ENCODE peak calls at places on chromosomes 2 and 18, in six cellular contexts. One of them, this sample, is unnamed.

GRCh38 chr2:80050246-80050645 is 254.3 kb downstream of the LRRTM1 start:
- DNase-seq in T-helper 17 cell: no peak
- DNase-seq in left colon: no peak
- DNase-seq in tibial nerve: no peak
- DNase-seq in fibroblast of lung: no peak
- DNase-seq in M059J: no peak
- DNase-seq in this sample: no peak

GRCh38 chr2:65662654-65663432 is 230.4 kb upstream of the SPRED2 start:
- DNase-seq in fibroblast of lung: peak; percentile 98
- DNase-seq in T-helper 17 cell: no peak
- DNase-seq in M059J: peak; percentile 95
- DNase-seq in left colon: no peak
- DNase-seq in tibial nerve: no peak
- DNase-seq in this sample: no peak

GRCh38 chr2:14944562-14945346 is 312.2 kb downstream of the LRATD1 start:
- DNase-seq in fibroblast of lung: peak; percentile 23
- DNase-seq in M059J: peak; percentile 15
- DNase-seq in tibial nerve: no peak
- DNase-seq in left colon: peak; percentile 6
- DNase-seq in T-helper 17 cell: no peak
- DNase-seq in this sample: no peak

GRCh38 chr2:159106105-159106504 is 137.7 kb downstream of the TANC1 start:
- DNase-seq in tibial nerve: no peak
- DNase-seq in left colon: no peak
- DNase-seq in M059J: peak; percentile 32
- DNase-seq in T-helper 17 cell: no peak
- DNase-seq in fibroblast of lung: peak; percentile 73
- DNase-seq in this sample: no peak

GRCh38 chr18:64409511-64409910 is 260.6 kb upstream of the LINC00305 start:
- DNase-seq in M059J: no peak
- DNase-seq in left colon: no peak
- DNase-seq in T-helper 17 cell: no peak
- DNase-seq in tibial nerve: no peak
- DNase-seq in fibroblast of lung: peak; percentile 5
- DNase-seq in this sample: no peak

GRCh38 chr2:199434555-199434954 is 23.2 kb downstream of the SATB2 start:
- DNase-seq in T-helper 17 cell: no peak
- DNase-seq in left colon: no peak
- DNase-seq in tibial nerve: no peak
- DNase-seq in M059J: no peak
- DNase-seq in fibroblast of lung: no peak
- DNase-seq in this sample: no peak

GRCh38 chr2:8212239-8212638 is 469.6 kb upstream of the ID2 start:
- DNase-seq in tibial nerve: no peak
- DNase-seq in M059J: no peak
- DNase-seq in left colon: peak; percentile 37
- DNase-seq in fibroblast of lung: no peak
- DNase-seq in T-helper 17 cell: no peak
- DNase-seq in this sample: no peak

GRCh38 chr2:162037028-162037795 is 36.8 kb downstream of the DPP4 start:
- DNase-seq in tibial nerve: no peak
- DNase-seq in fibroblast of lung: peak; percentile 2
- DNase-seq in T-helper 17 cell: no peak
- DNase-seq in M059J: no peak
- DNase-seq in left colon: no peak
- DNase-seq in this sample: no peak

GRCh38 chr2:164786787-164787186 is 54.8 kb downstream of the COBLL1 start:
- DNase-seq in left colon: no peak
- DNase-seq in tibial nerve: no peak
- DNase-seq in T-helper 17 cell: no peak
- DNase-seq in fibroblast of lung: no peak
- DNase-seq in M059J: no peak
- DNase-seq in this sample: no peak

GRCh38 chr2:124283090-124283489 is 258.0 kb downstream of the CNTNAP5 start:
- DNase-seq in fibroblast of lung: peak; percentile 6
- DNase-seq in T-helper 17 cell: no peak
- DNase-seq in tibial nerve: no peak
- DNase-seq in left colon: no peak
- DNase-seq in M059J: peak; percentile 94
- DNase-seq in this sample: no peak

GRCh38 chr18:36769172-36769571 is 59.6 kb downstream of the TPGS2 start:
- DNase-seq in fibroblast of lung: no peak
- DNase-seq in tibial nerve: no peak
- DNase-seq in left colon: no peak
- DNase-seq in T-helper 17 cell: no peak
- DNase-seq in M059J: peak; percentile 48
- DNase-seq in this sample: no peak

GRCh38 chr2:202541137-202541536 is 93.6 kb upstream of the FAM117B start:
- DNase-seq in T-helper 17 cell: no peak
- DNase-seq in tibial nerve: no peak
- DNase-seq in fibroblast of lung: no peak
- DNase-seq in left colon: no peak
- DNase-seq in M059J: peak; percentile 3
- DNase-seq in this sample: no peak

GRCh38 chr2:135925571-135925970 is 49.3 kb upstream of the MCM6 start:
- DNase-seq in T-helper 17 cell: no peak
- DNase-seq in M059J: no peak
- DNase-seq in fibroblast of lung: peak; percentile 53
- DNase-seq in left colon: no peak
- DNase-seq in tibial nerve: no peak
- DNase-seq in this sample: no peak

GRCh38 chr2:7467782-7468447 is 550.7 kb downstream of the RNF144A start:
- DNase-seq in fibroblast of lung: no peak
- DNase-seq in M059J: no peak
- DNase-seq in left colon: no peak
- DNase-seq in tibial nerve: no peak
- DNase-seq in T-helper 17 cell: no peak
- DNase-seq in this sample: no peak

GRCh38 chr2:85844486-85844885 is 44.3 kb downstream of the ST3GAL5 start:
- DNase-seq in fibroblast of lung: peak; percentile 23
- DNase-seq in T-helper 17 cell: no peak
- DNase-seq in left colon: no peak
- DNase-seq in M059J: no peak
- DNase-seq in tibial nerve: no peak
- DNase-seq in this sample: no peak

GRCh38 chr2:176392125-176392704 is 123.0 kb downstream of the MTX2 start:
- DNase-seq in fibroblast of lung: no peak
- DNase-seq in left colon: no peak
- DNase-seq in T-helper 17 cell: no peak
- DNase-seq in tibial nerve: no peak
- DNase-seq in M059J: no peak
- DNase-seq in this sample: no peak

GRCh38 chr2:241818943-241819270 is 9.9 kb downstream of the NEU4 start:
- DNase-seq in fibroblast of lung: no peak
- DNase-seq in T-helper 17 cell: no peak
- DNase-seq in tibial nerve: no peak
- DNase-seq in M059J: no peak
- DNase-seq in left colon: peak; percentile 40
- DNase-seq in this sample: no peak

GRCh38 chr2:1319393-1319792 is 93.9 kb upstream of the TPO start:
- DNase-seq in left colon: no peak
- DNase-seq in M059J: no peak
- DNase-seq in fibroblast of lung: no peak
- DNase-seq in tibial nerve: no peak
- DNase-seq in T-helper 17 cell: no peak
- DNase-seq in this sample: no peak

GRCh38 chr2:240604291-240604938 is 17.9 kb downstream of the CAPN10 start:
- DNase-seq in fibroblast of lung: peak; percentile 65
- DNase-seq in T-helper 17 cell: no peak
- DNase-seq in tibial nerve: peak; percentile 42
- DNase-seq in left colon: peak; percentile 83
- DNase-seq in M059J: peak; percentile 52
- DNase-seq in this sample: no peak

GRCh38 chr2:42881732-42882131 is 89.3 kb upstream of the HAAO start:
- DNase-seq in M059J: peak; percentile 57
- DNase-seq in tibial nerve: no peak
- DNase-seq in T-helper 17 cell: no peak
- DNase-seq in left colon: no peak
- DNase-seq in fibroblast of lung: no peak
- DNase-seq in this sample: no peak

GRCh38 chr2:156429211-156429610 is 7.0 kb upstream of the GPD2 start:
- DNase-seq in left colon: no peak
- DNase-seq in tibial nerve: no peak
- DNase-seq in T-helper 17 cell: no peak
- DNase-seq in fibroblast of lung: peak; percentile 76
- DNase-seq in M059J: no peak
- DNase-seq in this sample: no peak

GRCh38 chr18:76679877-76680276 is 142.5 kb upstream of the ZNF236 start:
- DNase-seq in left colon: no peak
- DNase-seq in tibial nerve: no peak
- DNase-seq in fibroblast of lung: no peak
- DNase-seq in M059J: no peak
- DNase-seq in T-helper 17 cell: no peak
- DNase-seq in this sample: no peak

GRCh38 chr2:119644186-119644585 is 34.8 kb upstream of the TMEM177 start:
- DNase-seq in left colon: no peak
- DNase-seq in tibial nerve: no peak
- DNase-seq in fibroblast of lung: peak; percentile 28
- DNase-seq in M059J: peak; percentile 55
- DNase-seq in T-helper 17 cell: no peak
- DNase-seq in this sample: no peak

GRCh38 chr2:25543939-25544338 is 129.4 kb downstream of the DTNB start:
- DNase-seq in tibial nerve: no peak
- DNase-seq in fibroblast of lung: no peak
- DNase-seq in M059J: no peak
- DNase-seq in left colon: no peak
- DNase-seq in T-helper 17 cell: no peak
- DNase-seq in this sample: no peak

GRCh38 chr2:71672640-71673401 is 219.5 kb downstream of the DYSF start:
- DNase-seq in tibial nerve: no peak
- DNase-seq in T-helper 17 cell: no peak
- DNase-seq in M059J: no peak
- DNase-seq in fibroblast of lung: no peak
- DNase-seq in left colon: no peak
- DNase-seq in this sample: no peak

This sample was measured in activated gamma-delta T cell.